ENCODE peak calls at places on chromosome 13, in five cellular contexts. B is body of pancreas, T is endodermal cell, F is Caco-2, I is right lobe of liver. L is an unnamed sample.

GRCh38 chr13:76622336-76623045 is 263.7 kb downstream of the KCTD12 start:
- DNase-seq in B (no peak), T (no peak), I (no peak), F (no peak), L (no peak)

GRCh38 chr13:63436288-63436687 is 2020.6 kb upstream of the PCDH20 start:
- DNase-seq in I (no peak), F (no peak), B (no peak), T (no peak), L (no peak)

GRCh38 chr13:32911506-32911905 is 104.7 kb upstream of the KL start:
- DNase-seq in B (peak; percentile 9), T (peak; percentile 72), F (peak; percentile 50), I (no peak), L (peak; percentile 66)

GRCh38 chr13:40484981-40485380 is 181.5 kb downstream of the FOXO1 start:
- DNase-seq in I (no peak), B (peak; percentile 74), F (no peak), T (no peak), L (no peak)

GRCh38 chr13:31982540-31982939 is 49.0 kb upstream of the FRY start:
- DNase-seq in T (no peak), I (peak; percentile 69), F (no peak), B (peak; percentile 88), L (no peak)

GRCh38 chr13:46355906-46356305 is 31.1 kb downstream of the RUBCNL start:
- DNase-seq in I (no peak), B (no peak), T (no peak), F (no peak), L (no peak)

GRCh38 chr13:110888390-110888789 is 26.5 kb downstream of the ANKRD10 start:
- DNase-seq in I (no peak), T (no peak), F (no peak), B (no peak), L (no peak)

GRCh38 chr13:50393641-50394040 is 378.4 kb downstream of the KCNRG start:
- DNase-seq in I (no peak), F (no peak), T (peak; percentile 68), B (no peak), L (peak; percentile 30)

GRCh38 chr13:106617561-106617960 is 49.6 kb upstream of the ARGLU1 start:
- DNase-seq in B (no peak), I (no peak), F (no peak), T (peak; percentile 85), L (no peak)

GRCh38 chr13:46914341-46914740 is 17.5 kb upstream of the HTR2A start:
- DNase-seq in B (no peak), T (no peak), I (no peak), F (no peak), L (no peak)

GRCh38 chr13:76522083-76522755 is 364.0 kb downstream of the KCTD12 start:
- DNase-seq in B (no peak), T (peak; percentile 64), I (no peak), F (peak; percentile 43), L (no peak)

GRCh38 chr13:79541426-79542049 is 60.6 kb downstream of the NDFIP2 start:
- DNase-seq in B (no peak), T (no peak), I (no peak), F (no peak), L (no peak)

GRCh38 chr13:33034061-33034460 is 17.8 kb downstream of the KL start:
- DNase-seq in F (no peak), T (no peak), I (no peak), B (no peak), L (no peak)

GRCh38 chr13:82569581-82569980 is 1312.7 kb downstream of the SLITRK1 start:
- DNase-seq in I (no peak), B (no peak), T (no peak), F (no peak), L (no peak)

GRCh38 chr13:78323848-78324247 is 279.5 kb downstream of the POU4F1 start:
- DNase-seq in F (no peak), I (no peak), T (no peak), B (no peak), L (no peak)

GRCh38 chr13:42040730-42041016 is 7.8 kb upstream of the DGKH start:
- DNase-seq in T (no peak), I (no peak), F (no peak), B (no peak), L (peak; percentile 76)

GRCh38 chr13:29994911-29995601 is 144.6 kb upstream of the UBL3 start:
- DNase-seq in F (no peak), I (no peak), B (no peak), T (no peak), L (no peak)

GRCh38 chr13:36858285-36858684 is 39.3 kb downstream of the RFXAP start:
- DNase-seq in T (peak; percentile 68), F (no peak), I (no peak), B (peak; percentile 7), L (peak; percentile 49)

GRCh38 chr13:61030445-61030844 is 385.2 kb downstream of the PCDH20 start:
- DNase-seq in T (no peak), I (no peak), B (no peak), F (no peak), L (no peak)

GRCh38 chr13:46126552-46127171 is 21.8 kb upstream of the CPB2 start:
- DNase-seq in T (peak; percentile 93), B (peak; percentile 80), I (peak; percentile 74), F (peak; percentile 74), L (peak; percentile 45)

DNA sequence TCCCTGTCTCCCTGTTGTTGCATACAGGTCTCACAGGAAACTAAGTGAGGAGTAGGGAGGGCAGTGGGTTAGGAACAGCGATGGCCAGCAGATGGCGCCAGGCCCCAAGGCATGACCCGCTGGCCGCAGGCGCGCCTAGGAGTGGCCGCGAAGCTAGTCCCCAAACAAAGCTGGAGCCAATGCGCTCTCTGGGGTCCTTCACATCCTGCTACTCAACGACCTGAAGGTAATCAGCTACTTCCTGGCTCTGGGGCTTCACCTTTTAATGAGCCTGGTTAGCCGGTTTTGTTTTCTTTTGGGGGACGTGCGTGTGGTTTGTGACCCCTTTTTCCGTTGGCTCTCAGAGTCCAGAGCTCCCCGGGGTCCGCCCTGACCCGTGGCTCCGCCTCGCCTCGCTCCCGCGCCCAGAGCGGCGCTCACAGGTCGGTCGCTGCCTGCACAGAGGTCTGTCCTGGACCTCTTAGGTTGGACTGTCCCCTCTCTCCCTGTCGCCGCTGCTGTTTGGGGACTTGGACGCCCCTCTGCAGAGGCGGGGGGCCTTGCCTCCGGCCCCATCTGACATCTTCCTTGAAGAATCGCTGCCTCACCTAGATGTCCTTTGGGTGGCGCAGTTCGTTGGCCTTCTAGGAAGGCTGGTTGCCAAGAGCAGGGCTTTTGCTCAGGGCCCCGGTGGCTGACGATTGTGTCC is 62.2 kb upstream of the GTF3A start:
- DNase-seq in F (peak; percentile 87), T (peak; percentile 97), I (peak; percentile 87), B (peak; percentile 91), L (peak; percentile 93)
- H3K4me3 ChIP-seq in F (peak overlapping the region; percentile 44), T (peak overlapping the region; percentile 83), I (peak overlapping the region; percentile 47), B (peak overlapping the region; percentile 7), L (peak overlapping the region; percentile 45)

GRCh38 chr13:91400094-91400462 is 1.7 kb downstream of the GPC5 start:
- DNase-seq in B (no peak), T (no peak), F (no peak), I (no peak), L (peak; percentile 3)

GRCh38 chr13:91399189-91400093 is 1.0 kb downstream of the GPC5 start:
- DNase-seq in T (no peak), F (no peak), B (no peak), I (no peak), L (peak; percentile 5)

GRCh38 chr13:91398413-91399188 is at the start of gene GPC5:
- DNase-seq in B (peak; percentile 69), F (peak; percentile 84), T (peak; percentile 96), I (peak; percentile 87), L (peak; percentile 91)

GRCh38 chr13:91405240-91405639 is 6.8 kb downstream of the GPC5 start:
- DNase-seq in I (no peak), F (no peak), T (no peak), B (no peak), L (no peak)

DNA sequence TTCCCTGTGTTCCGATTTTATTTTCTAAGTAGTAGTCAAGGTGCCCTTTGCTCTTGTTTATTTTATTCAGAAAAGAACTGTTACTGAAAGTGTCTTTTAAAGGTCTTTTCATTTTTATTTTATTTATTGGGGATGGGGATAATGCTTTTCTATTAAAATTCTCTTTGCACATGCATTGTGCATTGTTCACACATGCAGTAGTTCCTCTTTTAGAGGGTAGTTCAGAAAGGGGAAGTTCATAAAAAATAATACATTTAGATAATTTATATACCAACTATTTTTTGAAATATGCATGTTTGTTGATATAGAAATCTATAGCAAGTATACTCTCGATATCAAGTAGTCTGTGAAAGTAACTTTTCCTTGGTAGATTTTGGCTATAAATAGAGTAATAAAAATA is 3.5 kb downstream of the GPC5 start:
- DNase-seq in F (no peak), T (no peak), B (no peak), I (no peak), L (no peak)
- H3K27me3 ChIP-seq in F (no peaks in the 10 kb centered on the region), T (peaks cover 59% of the 10 kb centered on the region), B (no peaks in the 10 kb centered on the region), I (no peaks in the 10 kb centered on the region), L (peaks cover 32% of the 10 kb centered on the region)

DNA sequence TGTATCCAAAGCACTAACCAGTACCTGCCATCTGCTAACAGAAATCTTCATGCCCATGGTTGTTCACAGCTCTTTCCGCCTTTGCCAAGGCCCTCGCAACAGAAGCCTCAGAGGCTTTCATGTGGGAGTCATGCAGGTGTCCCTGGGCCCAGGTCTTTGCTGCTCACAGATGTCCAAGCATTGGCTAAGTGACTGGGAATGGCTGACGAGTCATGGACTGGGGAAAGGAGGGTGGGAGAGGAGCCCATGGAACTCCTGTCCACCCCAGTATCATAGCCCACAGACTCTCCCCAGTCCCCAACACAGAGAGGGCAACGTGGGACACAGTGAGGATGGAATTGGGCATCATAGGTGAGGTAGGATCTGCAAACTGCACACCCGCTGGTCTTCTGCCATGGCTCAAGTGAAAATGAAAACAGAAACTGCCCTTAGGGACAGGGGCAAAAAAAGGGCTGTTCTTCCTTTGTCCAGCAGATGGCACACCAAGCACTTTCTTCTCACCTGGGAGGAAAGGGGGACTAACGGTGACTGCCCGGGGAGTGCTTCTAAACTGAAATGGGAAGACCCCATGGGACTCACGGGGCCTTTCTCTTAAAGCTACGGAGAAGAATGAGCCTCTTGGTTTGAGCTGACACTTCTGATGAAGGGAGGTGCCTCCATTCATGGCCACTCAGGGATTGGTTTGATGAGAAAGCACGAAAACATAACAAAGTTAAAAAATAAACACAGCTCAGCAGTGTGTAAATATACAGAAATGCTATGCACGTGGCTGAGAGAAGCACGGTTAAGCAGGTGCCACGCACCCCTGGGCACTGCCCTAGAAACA is 11.1 kb upstream of the DHRS12 start:
- DNase-seq in I (no peak), B (peak; percentile 78), T (peak; percentile 93), F (peak; percentile 68), L (peak; percentile 87)
- H3K4me3 ChIP-seq in I (peak overlapping the region; percentile 34), B (no peak overlapping the region), T (no peak overlapping the region), F (no peak overlapping the region), L (no peak overlapping the region)

DNA sequence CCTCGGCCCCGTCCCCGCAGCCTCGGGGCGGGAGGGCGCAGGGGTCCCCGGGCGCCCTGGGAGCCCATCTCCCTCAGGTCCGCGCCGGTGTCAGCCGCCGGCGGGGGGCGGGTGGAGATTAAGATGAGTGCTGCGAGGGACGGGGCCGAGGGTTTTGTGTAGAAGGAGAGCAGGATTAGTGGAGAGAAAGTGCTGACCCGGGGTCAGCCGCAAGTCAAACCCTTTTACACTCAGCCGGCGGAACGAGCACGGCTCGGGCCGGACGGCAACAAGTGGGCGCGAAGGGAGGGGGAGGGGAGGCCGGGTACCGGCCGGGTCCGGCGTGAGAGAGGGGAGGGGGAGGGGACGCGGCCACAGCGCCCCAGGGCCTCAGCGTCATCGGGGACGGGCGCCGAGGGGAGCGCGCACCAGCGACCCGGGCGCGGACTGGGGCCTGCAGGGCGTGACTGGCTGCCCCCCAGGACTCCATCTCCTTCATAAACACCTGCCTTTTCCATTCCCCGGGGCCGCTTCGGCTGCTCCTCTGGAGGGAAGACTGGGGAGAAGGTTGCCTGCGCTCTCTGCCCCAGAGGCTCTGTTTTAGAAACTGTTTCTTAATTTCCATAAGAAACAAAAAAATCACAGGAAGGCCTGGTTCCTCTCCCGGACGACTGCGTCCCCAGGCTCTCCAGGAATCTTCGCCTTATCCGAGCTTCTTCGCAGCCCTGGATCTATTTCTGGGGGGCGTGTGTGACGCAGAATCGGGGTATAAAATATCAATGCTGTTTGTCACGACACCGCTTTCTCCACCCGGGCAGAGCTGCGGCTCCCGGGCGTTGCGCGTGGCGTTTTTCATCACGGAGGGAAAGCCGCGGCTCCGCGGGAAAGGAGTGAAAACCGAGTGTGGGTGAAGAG is 6.5 kb downstream of the SOX1 start:
- DNase-seq in T (peak; percentile 88), F (no peak), I (no peak), B (no peak), L (peak; percentile 95)
- H3K27me3 ChIP-seq in T (peaks cover 100% of the 10 kb centered on the region), F (peaks cover 2% of the 10 kb centered on the region), I (no peaks in the 10 kb centered on the region), B (no peaks in the 10 kb centered on the region), L (peaks cover 88% of the 10 kb centered on the region)

L was measured in H7.